ENCODE peak calls at places on chromosomes 2 and 18, in seven cellular contexts. K is GM23338; Y is naive thymus-derived CD4-positive, alpha-beta T cell; D is Panc1; V is neuronal stem cell; A is caudate nucleus; S is Peyer's patch. T is an unnamed sample.

GRCh38 chr18:31563778-31564177 is 27.9 kb upstream of the TTR start:
- DNase-seq in K (no peak), Y (no peak), D (no peak), V (no peak), A (no peak), S (no peak), T (no peak)

GRCh38 chr18:23354625-23355024 is 98.5 kb upstream of the RIOK3 start:
- DNase-seq in K (no peak), Y (no peak), D (no peak), V (no peak), A (no peak), S (no peak), T (no peak)

GRCh38 chr18:63683152-63683551 is 19.6 kb upstream of the SERPINB11 start:
- DNase-seq in K (peak), Y (no peak), D (no peak), V (peak), A (no peak), S (no peak), T (no peak)

GRCh38 chr2:50649626-50650397 is 382.1 kb downstream of the NRXN1 start:
- DNase-seq in K (no peak), Y (no peak), D (no peak), V (no peak), A (no peak), S (no peak), T (no peak)

GRCh38 chr18:43805646-43806194 is 528.4 kb upstream of the SYT4 start:
- DNase-seq in K (no peak), Y (no peak), D (no peak), V (no peak), A (no peak), S (no peak), T (no peak)

GRCh38 chr18:41761329-41762028 is 193.6 kb upstream of the PIK3C3 start:
- DNase-seq in K (no peak), Y (no peak), D (no peak), V (no peak), A (no peak), S (no peak), T (no peak)

GRCh38 chr18:35134190-35134730 is 93.0 kb downstream of the MAPRE2 start:
- DNase-seq in K (no peak), Y (no peak), D (no peak), V (no peak), A (no peak), S (no peak), T (no peak)

GRCh38 chr2:234615643-234616356 is 118.9 kb upstream of the ARL4C start:
- DNase-seq in K (no peak), Y (no peak), D (no peak), V (no peak), A (no peak), S (no peak), T (no peak)

GRCh38 chr18:31695989-31696388 is 11.6 kb upstream of the B4GALT6 start:
- DNase-seq in K (no peak), Y (no peak), D (no peak), V (no peak), A (no peak), S (no peak), T (no peak)

GRCh38 chr2:239302808-239303557 is 97.8 kb downstream of the HDAC4 start:
- DNase-seq in K (no peak), Y (no peak), D (no peak), V (no peak), A (no peak), S (peak), T (no peak)

GRCh38 chr2:219630770-219631405 is 3.5 kb downstream of the SLC4A3 start:
- DNase-seq in K (no peak), Y (no peak), D (no peak), V (no peak), A (no peak), S (no peak), T (no peak)

GRCh38 chr2:236659758-236660150 is 90.1 kb downstream of the ACKR3 start:
- DNase-seq in K (no peak), Y (no peak), D (no peak), V (no peak), A (no peak), S (peak), T (no peak)

GRCh38 chr2:176997074-176997791 is 215.4 kb upstream of the HNRNPA3 start:
- DNase-seq in K (no peak), Y (no peak), D (peak), V (no peak), A (no peak), S (peak), T (no peak)

GRCh38 chr2:74188018-74188601 is 9.4 kb upstream of the MOB1A start:
- DNase-seq in K (peak), Y (no peak), D (no peak), V (no peak), A (no peak), S (no peak), T (no peak)

GRCh38 chr18:50715919-50716318 is 103.9 kb downstream of the MRO start:
- DNase-seq in K (no peak), Y (no peak), D (no peak), V (no peak), A (no peak), S (no peak), T (no peak)

GRCh38 chr2:207694811-207695281 is 16.6 kb upstream of the CCNYL1 start:
- DNase-seq in K (no peak), Y (no peak), D (no peak), V (no peak), A (no peak), S (no peak), T (no peak)

GRCh38 chr18:75189696-75190095 is 19.2 kb downstream of the PTGR3 start:
- DNase-seq in K (no peak), Y (no peak), D (no peak), V (no peak), A (no peak), S (peak), T (no peak)

GRCh38 chr2:169916623-169917022 is 89.4 kb downstream of the UBR3 start:
- DNase-seq in K (no peak), Y (no peak), D (no peak), V (no peak), A (no peak), S (no peak), T (no peak)

GRCh38 chr18:48843596-48843995 is 107.2 kb downstream of the SMAD7 start:
- DNase-seq in K (no peak), Y (no peak), D (no peak), V (no peak), A (no peak), S (no peak), T (no peak)

GRCh38 chr18:48844271-48844670 is 106.5 kb downstream of the SMAD7 start:
- DNase-seq in K (no peak), Y (no peak), D (no peak), V (no peak), A (no peak), S (no peak), T (no peak)

GRCh38 chr18:48841381-48842258 is 109.1 kb downstream of the SMAD7 start:
- DNase-seq in K (no peak), Y (no peak), D (no peak), V (no peak), A (no peak), S (no peak), T (no peak)

GRCh38 chr18:48842259-48843061 is 108.3 kb downstream of the SMAD7 start:
- DNase-seq in K (no peak), Y (peak), D (no peak), V (no peak), A (no peak), S (peak), T (peak)

GRCh38 chr18:48843162-48843561 is 107.6 kb downstream of the SMAD7 start:
- DNase-seq in K (no peak), Y (no peak), D (no peak), V (no peak), A (no peak), S (no peak), T (no peak)
- H3K27ac ChIP-seq in K (no peak), Y (no peak), D (peak), V (no peak), A (no peak), S (peak), T (no peak)

DNA sequence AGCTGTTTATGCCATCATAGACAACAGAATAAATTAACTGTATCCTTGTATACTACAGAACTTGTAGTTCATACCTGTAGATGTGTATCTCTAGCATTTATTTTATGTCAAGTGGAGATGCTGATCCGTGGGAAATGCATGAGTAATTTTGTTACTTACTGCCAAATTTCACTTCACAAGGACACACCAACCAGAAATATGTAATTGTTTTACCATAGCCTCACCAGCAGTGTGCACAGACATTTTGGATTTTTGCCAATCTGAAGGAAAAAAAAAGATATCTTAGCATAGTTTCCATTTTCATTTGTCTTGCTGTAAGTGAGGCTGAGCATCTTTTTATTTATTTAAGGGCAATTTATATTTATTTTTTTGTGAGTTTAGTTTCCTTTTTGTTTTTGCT is 265.1 kb upstream of the OSR1 start:
- DNase-seq in K (no peak), Y (no peak), D (no peak), V (no peak), A (no peak), S (no peak), T (no peak)
- H3K27ac ChIP-seq in K (no peak), Y (no peak), D (no peak), V (no peak), A (no peak), S (no peak), T (no peak)

DNA sequence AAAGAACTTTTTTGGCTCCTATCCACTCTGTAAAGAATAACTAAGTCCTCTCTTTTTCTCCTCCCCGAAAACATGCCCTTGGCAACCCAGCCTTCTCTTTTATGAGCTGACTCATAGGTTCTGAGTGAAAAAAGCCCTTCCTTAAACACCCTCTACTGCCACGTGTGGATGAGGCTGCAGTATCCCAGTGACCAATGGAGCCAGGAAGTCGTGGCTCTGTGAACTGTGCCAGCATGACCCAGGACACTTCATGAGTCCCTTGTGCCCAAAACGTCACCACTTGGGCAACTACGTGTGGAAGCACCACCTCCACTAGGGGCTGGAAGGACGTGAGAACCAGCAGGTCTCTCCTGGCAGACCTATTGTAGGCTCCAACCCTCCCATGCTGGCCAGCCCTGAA is 349.6 kb downstream of the TNS1 start:
- DNase-seq in K (no peak), Y (no peak), D (no peak), V (no peak), A (no peak), S (peak), T (no peak)
- H3K27ac ChIP-seq in K (no peak), Y (no peak), D (no peak), V (no peak), A (no peak), S (no peak), T (no peak)

DNA sequence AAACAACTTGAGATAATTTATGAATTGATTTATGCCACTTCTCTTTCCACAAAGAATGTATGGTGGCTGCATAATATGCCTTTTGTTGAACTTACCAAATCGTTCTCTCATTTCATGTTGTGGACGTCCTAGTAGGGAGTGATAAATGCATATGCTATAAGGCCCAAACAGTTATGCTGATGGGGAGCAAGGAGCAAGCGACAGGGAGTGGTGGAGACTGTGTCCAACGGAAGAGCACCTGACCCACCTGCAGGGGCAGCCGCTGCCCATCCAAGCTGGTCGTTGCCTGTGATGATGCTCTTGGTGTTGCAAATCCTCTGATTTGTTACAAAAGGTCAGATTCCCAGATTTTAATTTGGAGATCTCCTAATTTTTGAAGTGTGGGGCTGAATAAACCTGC is 31.0 kb upstream of the MGAT4A start:
- DNase-seq in K (no peak), Y (no peak), D (no peak), V (no peak), A (no peak), S (no peak), T (no peak)
- H3K27ac ChIP-seq in K (no peak), Y (peak), D (no peak), V (no peak), A (peak), S (no peak), T (no peak)